ENCODE peak calls at places on chromosomes 7 and 10, in seven cellular contexts. V is suprapubic skin, C is K562, N is HepG2, Y is transverse colon, T is SK-N-SH, E is stomach. D is an unnamed sample.

GRCh38 chr10:47456096-47456485 is 27.8 kb downstream of the ANXA8 start:
- DNase-seq in E (no peak), N (no peak), T (no peak), V (peak), Y (no peak), C (peak), D (no peak)

GRCh38 chr7:3154881-3155494 is 111.3 kb upstream of the CARD11 start:
- DNase-seq in Y (peak), V (no peak), T (peak), N (peak), E (peak), C (peak), D (peak)

GRCh38 chr7:116340201-116340847 is 130.0 kb downstream of the TES start:
- DNase-seq in T (no peak), Y (no peak), N (no peak), V (no peak), E (no peak), C (no peak), D (no peak)

GRCh38 chr7:2757361-2757903 is 69.4 kb downstream of the AMZ1 start:
- DNase-seq in N (no peak), T (peak), E (no peak), C (no peak), V (no peak), Y (peak), D (peak)

GRCh38 chr7:111508387-111508786 is 53.9 kb downstream of the IMMP2L start:
- DNase-seq in C (no peak), E (no peak), V (no peak), T (no peak), N (no peak), Y (no peak), D (no peak)

GRCh38 chr7:157009170-157009777 is 1.2 kb downstream of the MNX1 start:
- DNase-seq in C (no peak), T (peak), N (peak), V (peak), Y (peak), E (peak), D (no peak)

GRCh38 chr10:112509558-112510299 is 62.7 kb downstream of the VTI1A start:
- DNase-seq in T (no peak), E (no peak), Y (no peak), C (no peak), V (no peak), N (no peak), D (no peak)

GRCh38 chr10:13885238-13885990 is 298.6 kb downstream of the PRPF18 start:
- DNase-seq in C (no peak), V (no peak), N (no peak), E (no peak), Y (no peak), T (no peak), D (peak)

GRCh38 chr10:66925896-66926719 is at the start of gene LRRTM3:
- DNase-seq in N (peak), V (no peak), E (peak), Y (peak), C (peak), T (peak), D (peak)

GRCh38 chr7:593324-594115 is 73.9 kb upstream of the PDGFA start:
- DNase-seq in E (no peak), Y (no peak), V (no peak), C (no peak), N (no peak), T (no peak), D (no peak)

GRCh38 chr7:33986951-33987948 is 81.9 kb downstream of the BMPER start:
- DNase-seq in E (no peak), V (no peak), Y (no peak), C (no peak), T (no peak), N (peak), D (no peak)

GRCh38 chr7:46286346-46286745 is 365.3 kb upstream of the IGFBP3 start:
- DNase-seq in C (no peak), V (no peak), E (no peak), T (no peak), N (no peak), Y (no peak), D (no peak)

GRCh38 chr7:157708896-157709295 is 372.1 kb downstream of the DNAJB6 start:
- DNase-seq in T (no peak), V (no peak), Y (no peak), N (no peak), E (no peak), C (no peak), D (peak)

GRCh38 chr10:94129393-94130130 is 135.8 kb downstream of the PLCE1 start:
- DNase-seq in N (no peak), Y (no peak), C (no peak), V (no peak), E (no peak), T (no peak), D (no peak)

GRCh38 chr7:80277434-80278427 is 143.1 kb downstream of the GNAI1 start:
- DNase-seq in N (no peak), Y (no peak), C (no peak), T (no peak), V (no peak), E (no peak), D (no peak)

GRCh38 chr10:133608855-133609254 is 17.7 kb downstream of the FRG2B start:
- DNase-seq in E (no peak), C (no peak), V (no peak), N (no peak), T (peak), Y (no peak), D (no peak)

GRCh38 chr7:107441576-107442422 is 28.1 kb upstream of the GPR22 start:
- DNase-seq in Y (no peak), C (no peak), E (no peak), N (no peak), T (no peak), V (no peak), D (no peak)

GRCh38 chr10:114284346-114285071 is 45.5 kb downstream of the VWA2 start:
- DNase-seq in T (no peak), V (peak), E (no peak), N (no peak), C (no peak), Y (no peak), D (peak)

GRCh38 chr10:31467791-31468535 is 148.9 kb downstream of the ZEB1 start:
- DNase-seq in T (no peak), C (no peak), Y (peak), V (peak), N (peak), E (peak), D (no peak)

GRCh38 chr7:104327963-104328307 is 468 bp upstream of the LHFPL3 start:
- DNase-seq in Y (no peak), C (no peak), V (no peak), E (no peak), T (no peak), N (no peak), D (no peak)

GRCh38 chr10:132971448-132972148 is 29.2 kb upstream of the CFAP46 start:
- DNase-seq in T (peak), E (no peak), N (no peak), Y (no peak), C (no peak), V (peak), D (peak)

GRCh38 chr7:43394441-43395130 is 188.3 kb upstream of the STK17A start:
- DNase-seq in V (no peak), C (peak), T (no peak), Y (no peak), N (no peak), E (no peak), D (no peak)

GRCh38 chr10:43257210-43258031 is 9.4 kb downstream of the RASGEF1A start:
- DNase-seq in T (peak), Y (no peak), N (no peak), V (no peak), C (peak), E (no peak), D (no peak)

GRCh38 chr10:21532694-21533576 is 1.1 kb upstream of the MLLT10 start:
- DNase-seq in C (no peak), V (no peak), E (no peak), T (no peak), Y (no peak), N (no peak), D (no peak)

GRCh38 chr10:114256822-114257221 is 17.8 kb downstream of the VWA2 start:
- DNase-seq in N (no peak), E (no peak), C (no peak), Y (no peak), V (no peak), T (no peak), D (no peak)

GRCh38 chr10:46539596-46540411 is 16.7 kb downstream of the GPRIN2 start:
- DNase-seq in E (peak), Y (peak), V (peak), N (peak), T (no peak), C (no peak), D (no peak)

GRCh38 chr7:97013025-97013424 is 7.7 kb downstream of the DLX6 start:
- DNase-seq in Y (no peak), E (no peak), N (no peak), T (no peak), C (no peak), V (no peak), D (no peak)

GRCh38 chr7:1144269-1144771 is 15.7 kb downstream of the ZFAND2A start:
- DNase-seq in E (peak), N (peak), V (no peak), C (peak), T (peak), Y (no peak), D (peak)

GRCh38 chr7:65974191-65974801 is 7.7 kb downstream of the GUSB start:
- DNase-seq in E (no peak), N (no peak), T (no peak), V (no peak), Y (no peak), C (no peak), D (peak)

GRCh38 chr10:119769886-119770285 is 44.0 kb downstream of the INPP5F start:
- DNase-seq in Y (no peak), N (no peak), E (no peak), T (no peak), C (no peak), V (no peak), D (no peak)

GRCh38 chr7:152016947-152017346 is 8.5 kb upstream of the GALNT11 start:
- DNase-seq in E (no peak), T (no peak), V (no peak), N (no peak), C (no peak), Y (no peak), D (no peak)

GRCh38 chr7:149625339-149625946 is 127.8 kb upstream of the ZNF746 start:
- DNase-seq in V (no peak), E (peak), T (peak), Y (peak), C (peak), N (peak), D (peak)

GRCh38 chr7:100584677-100585510 is 1.0 kb downstream of the LRCH4 start:
- DNase-seq in Y (peak), E (peak), N (peak), T (peak), C (peak), V (peak), D (peak)

GRCh38 chr10:29559996-29560395 is 74.8 kb downstream of the SVIL start:
- DNase-seq in T (no peak), N (no peak), V (no peak), C (no peak), Y (no peak), E (no peak), D (no peak)

GRCh38 chr7:150966002-150966401 is 12.1 kb downstream of the KCNH2 start:
- DNase-seq in V (no peak), E (no peak), Y (no peak), N (peak), T (peak), C (peak), D (no peak)

GRCh38 chr7:105337529-105337928 is 51.2 kb downstream of the SRPK2 start:
- DNase-seq in C (no peak), Y (no peak), T (no peak), V (no peak), E (no peak), N (no peak), D (no peak)

GRCh38 chr10:72567421-72567820 is 58.5 kb downstream of the MICU1 start:
- DNase-seq in C (no peak), Y (no peak), E (no peak), N (no peak), V (no peak), T (no peak), D (no peak)

GRCh38 chr7:22647451-22648257 is 79.3 kb upstream of the IL6 start:
- DNase-seq in Y (no peak), T (no peak), N (no peak), C (peak), E (no peak), V (no peak), D (no peak)

GRCh38 chr10:23051855-23052309 is 43.5 kb upstream of the MSRB2 start:
- DNase-seq in N (no peak), C (no peak), E (no peak), V (no peak), Y (no peak), T (no peak), D (no peak)

GRCh38 chr10:68336952-68337351 is 4.2 kb upstream of the PBLD start:
- DNase-seq in V (no peak), T (no peak), E (no peak), Y (no peak), C (no peak), N (no peak), D (no peak)
- TF ChIP-seq POLR2AphosphoS5 in V (no peak), T (no peak), E (no peak), Y (no peak), C (peak), N (no peak), D (no peak)

DNA sequence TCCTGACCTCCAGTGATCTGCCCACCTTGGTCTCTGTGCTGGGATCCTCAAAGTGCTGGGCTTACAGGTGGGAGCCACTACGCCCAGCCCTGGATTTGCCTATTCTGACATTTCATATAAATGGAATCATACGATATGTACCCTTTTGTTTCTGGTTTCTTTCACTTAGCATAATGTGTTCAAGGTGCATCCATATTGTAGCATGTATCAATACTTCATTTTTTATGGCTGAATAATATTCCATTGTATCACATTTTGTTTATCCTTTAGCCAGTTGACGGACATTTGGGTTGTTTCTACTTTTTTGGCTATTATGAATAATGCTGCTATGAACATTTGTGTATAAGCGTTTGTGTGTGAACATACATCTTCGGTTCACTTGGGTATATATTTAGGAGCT is 4.8 kb upstream of the HILPDA start:
- DNase-seq in Y (no peak), N (no peak), C (no peak), V (no peak), E (no peak), T (no peak), D (no peak)
- H3K4me3 ChIP-seq in Y (no peak), N (no peak), C (no peak), V (no peak), E (no peak), T (no peak), D (no peak)

GRCh38 chr7:142123184-142123583 is 11.7 kb downstream of the MGAM2 start:
- DNase-seq in T (no peak), V (no peak), C (no peak), E (no peak), Y (no peak), N (no peak), D (no peak)

GRCh38 chr7:142131439-142131838 is 19.9 kb downstream of the MGAM2 start:
- DNase-seq in C (no peak), N (no peak), E (no peak), Y (no peak), V (no peak), T (no peak), D (no peak)

GRCh38 chr7:142130282-142130681 is 18.8 kb downstream of the MGAM2 start:
- DNase-seq in Y (peak), T (no peak), E (no peak), N (no peak), C (no peak), V (no peak), D (no peak)

GRCh38 chr7:142120474-142121000 is 9.0 kb downstream of the MGAM2 start:
- DNase-seq in T (no peak), V (no peak), N (no peak), E (no peak), Y (no peak), C (no peak), D (no peak)

GRCh38 chr7:142125576-142125975 is 14.1 kb downstream of the MGAM2 start:
- DNase-seq in N (no peak), Y (no peak), C (no peak), T (no peak), E (no peak), V (no peak), D (no peak)
- TF ChIP-seq EP300 in N (no peak), Y (no peak), C (no peak), T (no peak), E (no peak), V (no peak), D (no peak)

GRCh38 chr7:130935564-130936157 is 201.7 kb upstream of the KLF14 start:
- DNase-seq in C (no peak), N (no peak), E (no peak), V (no peak), Y (no peak), T (no peak), D (no peak)
- TF ChIP-seq POLR2AphosphoS5 in C (no peak), N (no peak), E (no peak), V (no peak), Y (no peak), T (no peak), D (no peak)

GRCh38 chr10:101123085-101123814 is 7.8 kb upstream of the TLX1 start:
- DNase-seq in T (peak), E (peak), V (no peak), Y (peak), N (no peak), C (no peak), D (no peak)

GRCh38 chr10:101121661-101122045 is 9.4 kb upstream of the TLX1 start:
- DNase-seq in E (no peak), N (no peak), V (no peak), T (peak), Y (no peak), C (no peak), D (no peak)

GRCh38 chr10:101122270-101123084 is 8.6 kb upstream of the TLX1 start:
- DNase-seq in C (no peak), Y (no peak), V (no peak), T (peak), E (no peak), N (no peak), D (no peak)

GRCh38 chr10:101124933-101125332 is 6.2 kb upstream of the TLX1 start:
- DNase-seq in E (no peak), T (no peak), V (no peak), N (no peak), C (no peak), Y (no peak), D (no peak)

DNA sequence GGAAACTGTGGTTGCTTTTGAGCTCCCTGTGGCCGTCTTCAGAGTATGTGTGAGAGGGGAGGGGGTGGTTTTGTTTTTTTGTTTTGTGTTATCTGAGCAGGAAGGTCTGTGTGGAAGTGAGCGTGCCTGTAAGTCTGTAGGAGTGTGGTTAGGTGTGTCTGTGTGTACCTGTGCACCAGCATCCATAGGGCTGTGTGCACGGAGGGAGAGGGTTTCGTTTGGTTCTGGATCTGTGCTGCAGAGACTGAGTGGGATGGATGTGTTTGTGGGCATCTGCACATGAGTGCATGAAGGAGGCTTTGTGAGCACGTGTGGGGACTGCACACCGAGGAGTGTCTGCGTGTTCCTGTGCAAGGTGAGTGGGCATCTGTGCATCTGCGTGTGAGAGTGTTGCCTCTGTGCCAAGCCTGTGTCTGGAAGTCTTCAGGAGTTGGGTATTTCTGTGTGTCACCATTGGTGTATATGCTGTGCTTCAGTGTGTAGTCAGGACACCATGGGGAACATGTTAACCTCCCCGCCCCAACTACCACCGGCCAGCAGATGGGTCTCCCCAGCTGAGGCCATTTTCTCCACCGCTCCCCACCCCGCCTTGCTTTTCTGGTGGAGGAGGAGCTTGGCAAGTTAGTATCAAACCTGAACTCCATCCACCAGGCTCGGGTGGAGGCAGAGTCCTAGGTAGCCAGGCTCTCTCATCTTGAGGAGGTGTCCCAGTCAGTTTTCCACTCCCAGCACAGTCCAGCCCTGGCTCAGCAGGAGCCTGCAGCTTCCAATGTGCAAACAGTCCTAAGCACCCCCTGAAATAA is 7.1 kb upstream of the TLX1 start:
- DNase-seq in V (no peak), E (no peak), C (no peak), Y (no peak), T (peak), N (no peak), D (peak)
- H3K4me3 ChIP-seq in V (peak), E (peak), C (no peak), Y (peak), T (no peak), N (no peak), D (no peak)

GRCh38 chr10:77286851-77287250 is 350.8 kb downstream of the KCNMA1 start:
- DNase-seq in Y (no peak), V (no peak), C (no peak), E (no peak), N (no peak), T (no peak), D (no peak)

GRCh38 chr10:77285529-77286182 is 352.0 kb downstream of the KCNMA1 start:
- DNase-seq in E (no peak), Y (no peak), V (no peak), T (no peak), C (no peak), N (no peak), D (no peak)

GRCh38 chr10:77289027-77289501 is 348.5 kb downstream of the KCNMA1 start:
- DNase-seq in N (no peak), T (no peak), V (no peak), Y (no peak), C (no peak), E (no peak), D (peak)

GRCh38 chr10:77289790-77290189 is 347.8 kb downstream of the KCNMA1 start:
- DNase-seq in E (no peak), T (peak), N (no peak), V (no peak), Y (no peak), C (no peak), D (no peak)

GRCh38 chr10:77287647-77288120 is 349.9 kb downstream of the KCNMA1 start:
- DNase-seq in E (no peak), C (no peak), V (no peak), Y (no peak), N (no peak), T (no peak), D (peak)
- TF ChIP-seq EP300 in E (no peak), C (no peak), V (no peak), Y (no peak), N (no peak), T (no peak), D (peak)

D was measured in sigmoid colon.